ENCODE peak calls at places on chromosomes 13 and 19, in seven cellular contexts. One of them, this sample, is unnamed.

GRCh38 chr13:109778102-109778542 is 8.3 kb downstream of the IRS2 start:
- DNase-seq in T-cell: no peak
- DNase-seq in AG09319: no peak
- DNase-seq in CD4-positive, alpha-beta T cell: no peak
- DNase-seq in stimulated activated CD4-positive, alpha-beta T cell treated with anti-CD3 and anti-CD28 coated beads, TNF-alpha, amount 100 ng/mL, for 48 hours: no peak
- DNase-seq in left ventricle myocardium superior: no peak
- DNase-seq in nucleus accumbens: no peak
- DNase-seq in this sample: no peak

GRCh38 chr13:33548065-33548464 is 262.5 kb upstream of the STARD13 start:
- DNase-seq in T-cell: no peak
- DNase-seq in AG09319: no peak
- DNase-seq in CD4-positive, alpha-beta T cell: no peak
- DNase-seq in stimulated activated CD4-positive, alpha-beta T cell treated with anti-CD3 and anti-CD28 coated beads, TNF-alpha, amount 100 ng/mL, for 48 hours: no peak
- DNase-seq in left ventricle myocardium superior: no peak
- DNase-seq in nucleus accumbens: no peak
- DNase-seq in this sample: no peak

GRCh38 chr13:73303858-73304257 is 245.1 kb downstream of the KLF5 start:
- DNase-seq in T-cell: no peak
- DNase-seq in AG09319: no peak
- DNase-seq in CD4-positive, alpha-beta T cell: no peak
- DNase-seq in stimulated activated CD4-positive, alpha-beta T cell treated with anti-CD3 and anti-CD28 coated beads, TNF-alpha, amount 100 ng/mL, for 48 hours: peak; percentile 22
- DNase-seq in left ventricle myocardium superior: no peak
- DNase-seq in nucleus accumbens: no peak
- DNase-seq in this sample: no peak

GRCh38 chr13:80157261-80157942 is 183.5 kb downstream of the SPRY2 start:
- DNase-seq in T-cell: no peak
- DNase-seq in AG09319: no peak
- DNase-seq in CD4-positive, alpha-beta T cell: no peak
- DNase-seq in stimulated activated CD4-positive, alpha-beta T cell treated with anti-CD3 and anti-CD28 coated beads, TNF-alpha, amount 100 ng/mL, for 48 hours: no peak
- DNase-seq in left ventricle myocardium superior: no peak
- DNase-seq in nucleus accumbens: no peak
- DNase-seq in this sample: no peak

GRCh38 chr19:629961-630714 is 3.2 kb downstream of the POLRMT start:
- DNase-seq in T-cell: no peak
- DNase-seq in AG09319: no peak
- DNase-seq in CD4-positive, alpha-beta T cell: no peak
- DNase-seq in stimulated activated CD4-positive, alpha-beta T cell treated with anti-CD3 and anti-CD28 coated beads, TNF-alpha, amount 100 ng/mL, for 48 hours: no peak
- DNase-seq in left ventricle myocardium superior: no peak
- DNase-seq in nucleus accumbens: no peak
- DNase-seq in this sample: no peak

GRCh38 chr13:94933230-94933751 is 220.9 kb upstream of the SOX21 start:
- DNase-seq in T-cell: no peak
- DNase-seq in AG09319: no peak
- DNase-seq in CD4-positive, alpha-beta T cell: no peak
- DNase-seq in stimulated activated CD4-positive, alpha-beta T cell treated with anti-CD3 and anti-CD28 coated beads, TNF-alpha, amount 100 ng/mL, for 48 hours: no peak
- DNase-seq in left ventricle myocardium superior: no peak
- DNase-seq in nucleus accumbens: no peak
- DNase-seq in this sample: no peak

GRCh38 chr19:13234518-13234917 is 84.3 kb downstream of the IER2 start:
- DNase-seq in T-cell: peak; percentile 54
- DNase-seq in AG09319: no peak
- DNase-seq in CD4-positive, alpha-beta T cell: peak; percentile 51
- DNase-seq in stimulated activated CD4-positive, alpha-beta T cell treated with anti-CD3 and anti-CD28 coated beads, TNF-alpha, amount 100 ng/mL, for 48 hours: peak; percentile 42
- DNase-seq in left ventricle myocardium superior: no peak
- DNase-seq in nucleus accumbens: no peak
- DNase-seq in this sample: no peak

GRCh38 chr13:95426631-95427030 is 125.4 kb upstream of the ABCC4 start:
- DNase-seq in T-cell: no peak
- DNase-seq in AG09319: no peak
- DNase-seq in CD4-positive, alpha-beta T cell: no peak
- DNase-seq in stimulated activated CD4-positive, alpha-beta T cell treated with anti-CD3 and anti-CD28 coated beads, TNF-alpha, amount 100 ng/mL, for 48 hours: no peak
- DNase-seq in left ventricle myocardium superior: no peak
- DNase-seq in nucleus accumbens: no peak
- DNase-seq in this sample: no peak

GRCh38 chr13:80504453-80504852 is 163.5 kb upstream of the SPRY2 start:
- DNase-seq in T-cell: no peak
- DNase-seq in AG09319: no peak
- DNase-seq in CD4-positive, alpha-beta T cell: no peak
- DNase-seq in stimulated activated CD4-positive, alpha-beta T cell treated with anti-CD3 and anti-CD28 coated beads, TNF-alpha, amount 100 ng/mL, for 48 hours: no peak
- DNase-seq in left ventricle myocardium superior: no peak
- DNase-seq in nucleus accumbens: no peak
- DNase-seq in this sample: no peak

GRCh38 chr13:51681037-51681678 is 96.9 kb downstream of the WDFY2 start:
- DNase-seq in T-cell: no peak
- DNase-seq in AG09319: peak; percentile 7
- DNase-seq in CD4-positive, alpha-beta T cell: no peak
- DNase-seq in stimulated activated CD4-positive, alpha-beta T cell treated with anti-CD3 and anti-CD28 coated beads, TNF-alpha, amount 100 ng/mL, for 48 hours: no peak
- DNase-seq in left ventricle myocardium superior: no peak
- DNase-seq in nucleus accumbens: no peak
- DNase-seq in this sample: peak; percentile 54

GRCh38 chr19:46741447-46741846 is 4.4 kb upstream of the FKRP start:
- DNase-seq in T-cell: no peak
- DNase-seq in AG09319: no peak
- DNase-seq in CD4-positive, alpha-beta T cell: no peak
- DNase-seq in stimulated activated CD4-positive, alpha-beta T cell treated with anti-CD3 and anti-CD28 coated beads, TNF-alpha, amount 100 ng/mL, for 48 hours: no peak
- DNase-seq in left ventricle myocardium superior: no peak
- DNase-seq in nucleus accumbens: no peak
- DNase-seq in this sample: no peak

GRCh38 chr13:51618626-51619025 is 34.4 kb downstream of the WDFY2 start:
- DNase-seq in T-cell: no peak
- DNase-seq in AG09319: no peak
- DNase-seq in CD4-positive, alpha-beta T cell: no peak
- DNase-seq in stimulated activated CD4-positive, alpha-beta T cell treated with anti-CD3 and anti-CD28 coated beads, TNF-alpha, amount 100 ng/mL, for 48 hours: no peak
- DNase-seq in left ventricle myocardium superior: no peak
- DNase-seq in nucleus accumbens: no peak
- DNase-seq in this sample: no peak

GRCh38 chr13:37357548-37357947 is 241.0 kb downstream of the POSTN start:
- DNase-seq in T-cell: no peak
- DNase-seq in AG09319: no peak
- DNase-seq in CD4-positive, alpha-beta T cell: no peak
- DNase-seq in stimulated activated CD4-positive, alpha-beta T cell treated with anti-CD3 and anti-CD28 coated beads, TNF-alpha, amount 100 ng/mL, for 48 hours: no peak
- DNase-seq in left ventricle myocardium superior: no peak
- DNase-seq in nucleus accumbens: no peak
- DNase-seq in this sample: no peak

GRCh38 chr19:51628153-51628939 is 1.9 kb downstream of the SIGLEC5 start:
- DNase-seq in T-cell: no peak
- DNase-seq in AG09319: no peak
- DNase-seq in CD4-positive, alpha-beta T cell: no peak
- DNase-seq in stimulated activated CD4-positive, alpha-beta T cell treated with anti-CD3 and anti-CD28 coated beads, TNF-alpha, amount 100 ng/mL, for 48 hours: no peak
- DNase-seq in left ventricle myocardium superior: no peak
- DNase-seq in nucleus accumbens: no peak
- DNase-seq in this sample: no peak

GRCh38 chr13:40464349-40464748 is 202.1 kb downstream of the FOXO1 start:
- DNase-seq in T-cell: no peak
- DNase-seq in AG09319: no peak
- DNase-seq in CD4-positive, alpha-beta T cell: no peak
- DNase-seq in stimulated activated CD4-positive, alpha-beta T cell treated with anti-CD3 and anti-CD28 coated beads, TNF-alpha, amount 100 ng/mL, for 48 hours: no peak
- DNase-seq in left ventricle myocardium superior: no peak
- DNase-seq in nucleus accumbens: no peak
- DNase-seq in this sample: no peak

GRCh38 chr13:94481966-94482365 is 2.5 kb upstream of the DCT start:
- DNase-seq in T-cell: no peak
- DNase-seq in AG09319: no peak
- DNase-seq in CD4-positive, alpha-beta T cell: no peak
- DNase-seq in stimulated activated CD4-positive, alpha-beta T cell treated with anti-CD3 and anti-CD28 coated beads, TNF-alpha, amount 100 ng/mL, for 48 hours: no peak
- DNase-seq in left ventricle myocardium superior: peak; percentile 44
- DNase-seq in nucleus accumbens: no peak
- DNase-seq in this sample: peak; percentile 21

GRCh38 chr13:51453308-51453958 is 597 bp upstream of the INTS6 start:
- DNase-seq in T-cell: peak; percentile 62
- DNase-seq in AG09319: no peak
- DNase-seq in CD4-positive, alpha-beta T cell: peak; percentile 83
- DNase-seq in stimulated activated CD4-positive, alpha-beta T cell treated with anti-CD3 and anti-CD28 coated beads, TNF-alpha, amount 100 ng/mL, for 48 hours: peak; percentile 63
- DNase-seq in left ventricle myocardium superior: peak; percentile 92
- DNase-seq in nucleus accumbens: peak; percentile 91
- DNase-seq in this sample: peak; percentile 31

GRCh38 chr19:14405758-14406644 is 13.1 kb downstream of the DDX39A start:
- DNase-seq in T-cell: peak; percentile 75
- DNase-seq in AG09319: peak; percentile 44
- DNase-seq in CD4-positive, alpha-beta T cell: peak; percentile 90
- DNase-seq in stimulated activated CD4-positive, alpha-beta T cell treated with anti-CD3 and anti-CD28 coated beads, TNF-alpha, amount 100 ng/mL, for 48 hours: peak; percentile 86
- DNase-seq in left ventricle myocardium superior: peak; percentile 91
- DNase-seq in nucleus accumbens: peak; percentile 72
- DNase-seq in this sample: no peak

GRCh38 chr19:2976609-2977000 is 759 bp upstream of the TLE6 start:
- DNase-seq in T-cell: no peak
- DNase-seq in AG09319: no peak
- DNase-seq in CD4-positive, alpha-beta T cell: no peak
- DNase-seq in stimulated activated CD4-positive, alpha-beta T cell treated with anti-CD3 and anti-CD28 coated beads, TNF-alpha, amount 100 ng/mL, for 48 hours: no peak
- DNase-seq in left ventricle myocardium superior: no peak
- DNase-seq in nucleus accumbens: no peak
- DNase-seq in this sample: no peak

GRCh38 chr19:55165952-55166529 is 372 bp downstream of the DNAAF3 start:
- DNase-seq in T-cell: no peak
- DNase-seq in AG09319: no peak
- DNase-seq in CD4-positive, alpha-beta T cell: peak; percentile 46
- DNase-seq in stimulated activated CD4-positive, alpha-beta T cell treated with anti-CD3 and anti-CD28 coated beads, TNF-alpha, amount 100 ng/mL, for 48 hours: peak; percentile 46
- DNase-seq in left ventricle myocardium superior: peak; percentile 73
- DNase-seq in nucleus accumbens: no peak
- DNase-seq in this sample: no peak

GRCh38 chr13:30774214-30774730 is 38.9 kb downstream of the ALOX5AP start:
- DNase-seq in T-cell: no peak
- DNase-seq in AG09319: no peak
- DNase-seq in CD4-positive, alpha-beta T cell: no peak
- DNase-seq in stimulated activated CD4-positive, alpha-beta T cell treated with anti-CD3 and anti-CD28 coated beads, TNF-alpha, amount 100 ng/mL, for 48 hours: no peak
- DNase-seq in left ventricle myocardium superior: no peak
- DNase-seq in nucleus accumbens: no peak
- DNase-seq in this sample: no peak

GRCh38 chr19:30369833-30370232 is 2.4 kb upstream of the ZNF536 start:
- DNase-seq in T-cell: no peak
- DNase-seq in AG09319: no peak
- DNase-seq in CD4-positive, alpha-beta T cell: no peak
- DNase-seq in stimulated activated CD4-positive, alpha-beta T cell treated with anti-CD3 and anti-CD28 coated beads, TNF-alpha, amount 100 ng/mL, for 48 hours: no peak
- DNase-seq in left ventricle myocardium superior: no peak
- DNase-seq in nucleus accumbens: no peak
- DNase-seq in this sample: no peak

GRCh38 chr13:97395437-97396136 is 38.4 kb upstream of the RAP2A start:
- DNase-seq in T-cell: no peak
- DNase-seq in AG09319: no peak
- DNase-seq in CD4-positive, alpha-beta T cell: no peak
- DNase-seq in stimulated activated CD4-positive, alpha-beta T cell treated with anti-CD3 and anti-CD28 coated beads, TNF-alpha, amount 100 ng/mL, for 48 hours: no peak
- DNase-seq in left ventricle myocardium superior: no peak
- DNase-seq in nucleus accumbens: no peak
- DNase-seq in this sample: no peak

GRCh38 chr13:66265446-66265845 is 964.7 kb downstream of the PCDH9 start:
- DNase-seq in T-cell: no peak
- DNase-seq in AG09319: no peak
- DNase-seq in CD4-positive, alpha-beta T cell: no peak
- DNase-seq in stimulated activated CD4-positive, alpha-beta T cell treated with anti-CD3 and anti-CD28 coated beads, TNF-alpha, amount 100 ng/mL, for 48 hours: no peak
- DNase-seq in left ventricle myocardium superior: no peak
- DNase-seq in nucleus accumbens: no peak
- DNase-seq in this sample: no peak

GRCh38 chr13:112219753-112220152 is 152.8 kb downstream of the SOX1 start:
- DNase-seq in T-cell: no peak
- DNase-seq in AG09319: no peak
- DNase-seq in CD4-positive, alpha-beta T cell: no peak
- DNase-seq in stimulated activated CD4-positive, alpha-beta T cell treated with anti-CD3 and anti-CD28 coated beads, TNF-alpha, amount 100 ng/mL, for 48 hours: no peak
- DNase-seq in left ventricle myocardium superior: no peak
- DNase-seq in nucleus accumbens: no peak
- DNase-seq in this sample: no peak

GRCh38 chr13:114107686-114108081 is 24.7 kb downstream of the RASA3 start:
- DNase-seq in T-cell: no peak
- DNase-seq in AG09319: peak; percentile 55
- DNase-seq in CD4-positive, alpha-beta T cell: no peak
- DNase-seq in stimulated activated CD4-positive, alpha-beta T cell treated with anti-CD3 and anti-CD28 coated beads, TNF-alpha, amount 100 ng/mL, for 48 hours: no peak
- DNase-seq in left ventricle myocardium superior: peak; percentile 79
- DNase-seq in nucleus accumbens: no peak
- DNase-seq in this sample: peak; percentile 58

GRCh38 chr13:93388701-93389100 is 162.1 kb downstream of the GPC6 start:
- DNase-seq in T-cell: no peak
- DNase-seq in AG09319: no peak
- DNase-seq in CD4-positive, alpha-beta T cell: no peak
- DNase-seq in stimulated activated CD4-positive, alpha-beta T cell treated with anti-CD3 and anti-CD28 coated beads, TNF-alpha, amount 100 ng/mL, for 48 hours: no peak
- DNase-seq in left ventricle myocardium superior: no peak
- DNase-seq in nucleus accumbens: no peak
- DNase-seq in this sample: no peak

GRCh38 chr13:94535775-94536174 is 56.3 kb upstream of the DCT start:
- DNase-seq in T-cell: no peak
- DNase-seq in AG09319: no peak
- DNase-seq in CD4-positive, alpha-beta T cell: no peak
- DNase-seq in stimulated activated CD4-positive, alpha-beta T cell treated with anti-CD3 and anti-CD28 coated beads, TNF-alpha, amount 100 ng/mL, for 48 hours: no peak
- DNase-seq in left ventricle myocardium superior: no peak
- DNase-seq in nucleus accumbens: no peak
- DNase-seq in this sample: no peak

GRCh38 chr19:17718988-17719711 is at the start of gene MAP1S:
- DNase-seq in T-cell: peak; percentile 28
- DNase-seq in AG09319: no peak
- DNase-seq in CD4-positive, alpha-beta T cell: peak; percentile 55
- DNase-seq in stimulated activated CD4-positive, alpha-beta T cell treated with anti-CD3 and anti-CD28 coated beads, TNF-alpha, amount 100 ng/mL, for 48 hours: no peak
- DNase-seq in left ventricle myocardium superior: peak; percentile 80
- DNase-seq in nucleus accumbens: no peak
- DNase-seq in this sample: no peak

GRCh38 chr19:32041681-32042292 is 303.6 kb upstream of the ZNF507 start:
- DNase-seq in T-cell: no peak
- DNase-seq in AG09319: no peak
- DNase-seq in CD4-positive, alpha-beta T cell: no peak
- DNase-seq in stimulated activated CD4-positive, alpha-beta T cell treated with anti-CD3 and anti-CD28 coated beads, TNF-alpha, amount 100 ng/mL, for 48 hours: peak; percentile 18
- DNase-seq in left ventricle myocardium superior: peak; percentile 52
- DNase-seq in nucleus accumbens: peak; percentile 5
- DNase-seq in this sample: no peak

GRCh38 chr13:32378012-32378411 is 49.9 kb downstream of the N4BP2L1 start:
- DNase-seq in T-cell: no peak
- DNase-seq in AG09319: no peak
- DNase-seq in CD4-positive, alpha-beta T cell: no peak
- DNase-seq in stimulated activated CD4-positive, alpha-beta T cell treated with anti-CD3 and anti-CD28 coated beads, TNF-alpha, amount 100 ng/mL, for 48 hours: no peak
- DNase-seq in left ventricle myocardium superior: no peak
- DNase-seq in nucleus accumbens: no peak
- DNase-seq in this sample: no peak

GRCh38 chr19:30062331-30063183 is 120.5 kb downstream of the URI1 start:
- DNase-seq in T-cell: no peak
- DNase-seq in AG09319: no peak
- DNase-seq in CD4-positive, alpha-beta T cell: no peak
- DNase-seq in stimulated activated CD4-positive, alpha-beta T cell treated with anti-CD3 and anti-CD28 coated beads, TNF-alpha, amount 100 ng/mL, for 48 hours: no peak
- DNase-seq in left ventricle myocardium superior: no peak
- DNase-seq in nucleus accumbens: no peak
- DNase-seq in this sample: no peak

GRCh38 chr13:27039171-27039701 is 132.4 kb downstream of the USP12 start:
- DNase-seq in T-cell: no peak
- DNase-seq in AG09319: no peak
- DNase-seq in CD4-positive, alpha-beta T cell: no peak
- DNase-seq in stimulated activated CD4-positive, alpha-beta T cell treated with anti-CD3 and anti-CD28 coated beads, TNF-alpha, amount 100 ng/mL, for 48 hours: no peak
- DNase-seq in left ventricle myocardium superior: no peak
- DNase-seq in nucleus accumbens: no peak
- DNase-seq in this sample: no peak

GRCh38 chr19:23901360-23901759 is 13.3 kb upstream of the ZNF726 start:
- DNase-seq in T-cell: no peak
- DNase-seq in AG09319: no peak
- DNase-seq in CD4-positive, alpha-beta T cell: no peak
- DNase-seq in stimulated activated CD4-positive, alpha-beta T cell treated with anti-CD3 and anti-CD28 coated beads, TNF-alpha, amount 100 ng/mL, for 48 hours: no peak
- DNase-seq in left ventricle myocardium superior: no peak
- DNase-seq in nucleus accumbens: no peak
- DNase-seq in this sample: no peak

GRCh38 chr13:80040977-80041310 is 300.0 kb downstream of the SPRY2 start:
- DNase-seq in T-cell: no peak
- DNase-seq in AG09319: no peak
- DNase-seq in CD4-positive, alpha-beta T cell: no peak
- DNase-seq in stimulated activated CD4-positive, alpha-beta T cell treated with anti-CD3 and anti-CD28 coated beads, TNF-alpha, amount 100 ng/mL, for 48 hours: no peak
- DNase-seq in left ventricle myocardium superior: no peak
- DNase-seq in nucleus accumbens: no peak
- DNase-seq in this sample: no peak

GRCh38 chr19:29876414-29876813 is 64.6 kb downstream of the CCNE1 start:
- DNase-seq in T-cell: no peak
- DNase-seq in AG09319: no peak
- DNase-seq in CD4-positive, alpha-beta T cell: no peak
- DNase-seq in stimulated activated CD4-positive, alpha-beta T cell treated with anti-CD3 and anti-CD28 coated beads, TNF-alpha, amount 100 ng/mL, for 48 hours: no peak
- DNase-seq in left ventricle myocardium superior: no peak
- DNase-seq in nucleus accumbens: no peak
- DNase-seq in this sample: no peak